ENCODE peak calls at places on chromosome 3, in ten cellular contexts. T is mesenchymal stem cell; H is A549; L is tibial artery; D is neural progenitor cell; P is effector memory CD4-positive, alpha-beta T cell; B is right atrium auricular region; X is colonic mucosa; K is heart right ventricle; S is CD8-positive, alpha-beta memory T cell. F is an unnamed sample.
A peak's percentile ranks its signal among the peaks of the same experiment; 100 is the strongest.

GRCh38 chr3:34882764-34883163 is 756.6 kb upstream of the ARPP21 start:
- DNase-seq in P (no peak), T (no peak), H (no peak), S (no peak), X (no peak), D (no peak), B (no peak), L (no peak), K (no peak), F (no peak)

GRCh38 chr3:57298041-57298440 is 5.6 kb upstream of the ASB14 start:
- DNase-seq in D (no peak), B (no peak), S (no peak), P (no peak), X (no peak), H (peak; percentile 36), T (peak; percentile 21), K (no peak), L (no peak), F (no peak)

GRCh38 chr3:134077649-134078081 is 47.9 kb upstream of the SLCO2A1 start:
- DNase-seq in D (no peak), P (no peak), T (no peak), X (no peak), K (no peak), H (no peak), S (no peak), L (no peak), B (no peak), F (peak; percentile 11)

GRCh38 chr3:69411331-69411730 is 25.4 kb upstream of the FRMD4B start:
- DNase-seq in S (no peak), L (no peak), H (no peak), X (no peak), K (no peak), T (no peak), D (no peak), P (no peak), B (no peak), F (no peak)

GRCh38 chr3:186261638-186262037 is 100.4 kb downstream of the DGKG start:
- DNase-seq in K (no peak), L (no peak), H (no peak), D (peak; percentile 67), T (no peak), P (no peak), S (no peak), X (no peak), B (no peak), F (no peak)

GRCh38 chr3:10223676-10224639 is 24.3 kb upstream of the TATDN2 start:
- DNase-seq in X (no peak), P (peak; percentile 30), T (no peak), S (peak; percentile 42), D (no peak), H (no peak), K (no peak), B (no peak), L (no peak), F (no peak)

GRCh38 chr3:66037986-66038369 is 740 bp downstream of the MAGI1 start:
- DNase-seq in K (peak; percentile 36), H (no peak), B (no peak), L (peak; percentile 75), X (no peak), S (no peak), D (peak; percentile 40), T (peak; percentile 49), P (no peak), F (no peak)

GRCh38 chr3:171374661-171375285 is 85.4 kb downstream of the TNIK start:
- DNase-seq in K (no peak), L (no peak), S (no peak), D (no peak), P (no peak), X (no peak), T (peak; percentile 78), H (no peak), B (no peak), F (no peak)

GRCh38 chr3:45582407-45582806 is 12.1 kb upstream of the LIMD1 start:
- DNase-seq in S (no peak), B (no peak), T (peak; percentile 42), D (no peak), P (no peak), H (no peak), L (no peak), X (no peak), K (no peak), F (no peak)

GRCh38 chr3:65107174-65107573 is 419.4 kb upstream of the ADAMTS9 start:
- DNase-seq in X (no peak), T (peak; percentile 51), P (no peak), B (no peak), H (no peak), D (no peak), K (no peak), L (no peak), S (no peak), F (no peak)

GRCh38 chr3:98596087-98596486 is 2.7 kb upstream of the CPOX start:
- DNase-seq in P (no peak), X (no peak), L (no peak), H (no peak), K (no peak), S (no peak), T (no peak), D (no peak), B (no peak), F (no peak)

GRCh38 chr3:53978386-53978785 is 86.7 kb upstream of the SELENOK start:
- DNase-seq in P (no peak), K (no peak), S (no peak), B (no peak), X (no peak), T (no peak), H (no peak), D (peak; percentile 48), L (no peak), F (no peak)

GRCh38 chr3:184315871-184316661 is 1.7 kb downstream of the EIF4G1 start:
- DNase-seq in T (peak; percentile 59), D (peak; percentile 34), B (no peak), P (no peak), S (no peak), L (no peak), K (no peak), H (no peak), X (peak; percentile 33), F (no peak)

GRCh38 chr3:98188553-98188952 is 22.1 kb downstream of the OR5H15 start:
- DNase-seq in K (no peak), L (no peak), B (no peak), H (no peak), T (peak; percentile 3), P (no peak), D (peak; percentile 16), S (peak; percentile 4), X (no peak), F (no peak)

GRCh38 chr3:88986834-88987233 is 120.6 kb upstream of the EPHA3 start:
- DNase-seq in L (no peak), P (no peak), H (no peak), T (peak; percentile 11), X (no peak), B (no peak), K (no peak), S (no peak), D (no peak), F (no peak)

GRCh38 chr3:10848261-10848660 is 32.2 kb downstream of the SLC6A11 start:
- DNase-seq in H (no peak), S (no peak), D (no peak), B (no peak), T (no peak), L (no peak), K (no peak), X (no peak), P (no peak), F (no peak)

GRCh38 chr3:168165390-168166269 is 69.9 kb upstream of the GOLIM4 start:
- DNase-seq in H (peak; percentile 15), B (peak; percentile 71), K (no peak), S (peak; percentile 13), X (peak; percentile 81), D (peak; percentile 76), T (peak; percentile 78), L (no peak), P (no peak), F (peak; percentile 46)

GRCh38 chr3:122911901-122912300 is 115.7 kb downstream of the SEMA5B start:
- DNase-seq in P (no peak), S (no peak), X (no peak), L (no peak), T (no peak), D (no peak), B (no peak), H (no peak), K (no peak), F (no peak)

DNA sequence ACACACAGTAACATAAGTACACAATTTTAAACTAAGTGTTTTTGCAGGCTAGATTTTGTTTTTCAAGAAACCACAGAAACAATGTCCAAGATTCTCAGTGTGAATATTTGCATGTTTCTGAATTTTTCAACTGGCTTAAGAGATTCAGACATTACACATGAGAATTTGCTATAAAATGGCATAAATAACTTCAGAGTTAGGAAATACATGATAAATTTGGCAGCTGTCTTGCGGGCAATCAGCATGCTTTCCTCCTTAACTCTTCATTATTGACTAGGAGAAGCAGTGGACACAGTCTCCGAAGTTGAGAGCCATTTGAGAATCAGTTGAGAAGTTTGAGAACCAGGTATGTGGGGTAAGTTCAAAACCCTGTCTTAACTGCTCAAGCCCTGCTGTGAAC is 625.6 kb upstream of the SGO1 start:
- DNase-seq in S (no peak), B (no peak), K (no peak), L (no peak), X (no peak), P (no peak), T (no peak), H (no peak), D (no peak), F (no peak)
- H3K9me3 ChIP-seq in S (no peaks in the 10 kb centered on the region), B (no peaks in the 10 kb centered on the region), K (no peaks in the 10 kb centered on the region), L (no peaks in the 10 kb centered on the region), X (no peaks in the 10 kb centered on the region), P (no peaks in the 10 kb centered on the region), T (peaks cover 14% of the 10 kb centered on the region), H (peaks cover 3% of the 10 kb centered on the region), D (no peaks in the 10 kb centered on the region), F (no peaks in the 10 kb centered on the region)

GRCh38 chr3:12991861-12992281 is 81.4 kb downstream of the IQSEC1 start:
- DNase-seq in P (no peak), H (no peak), X (no peak), K (no peak), D (no peak), L (no peak), B (no peak), S (no peak), T (no peak), F (no peak)
- H3K4me1 ChIP-seq in P (peaks cover 27% of the 10 kb centered on the region), H (peaks cover 34% of the 10 kb centered on the region), X (no peaks in the 10 kb centered on the region), K (peaks cover 39% of the 10 kb centered on the region), D (peaks cover 15% of the 10 kb centered on the region), L (peaks cover 28% of the 10 kb centered on the region), B (peaks cover 49% of the 10 kb centered on the region), S (peaks cover 48% of the 10 kb centered on the region), T (peaks cover 30% of the 10 kb centered on the region), F (peaks cover 16% of the 10 kb centered on the region)

GRCh38 chr3:72776-73175 is 123.8 kb upstream of the CHL1 start:
- DNase-seq in P (no peak), H (no peak), D (no peak), T (no peak), X (no peak), K (no peak), L (no peak), B (no peak), S (no peak), F (no peak)
- H3K9me3 ChIP-seq in P (no peaks in the 10 kb centered on the region), H (no peaks in the 10 kb centered on the region), D (no peaks in the 10 kb centered on the region), T (no peaks in the 10 kb centered on the region), X (no peaks in the 10 kb centered on the region), K (no peaks in the 10 kb centered on the region), L (no peaks in the 10 kb centered on the region), B (no peaks in the 10 kb centered on the region), S (no peaks in the 10 kb centered on the region), F (no peaks in the 10 kb centered on the region)

DNA sequence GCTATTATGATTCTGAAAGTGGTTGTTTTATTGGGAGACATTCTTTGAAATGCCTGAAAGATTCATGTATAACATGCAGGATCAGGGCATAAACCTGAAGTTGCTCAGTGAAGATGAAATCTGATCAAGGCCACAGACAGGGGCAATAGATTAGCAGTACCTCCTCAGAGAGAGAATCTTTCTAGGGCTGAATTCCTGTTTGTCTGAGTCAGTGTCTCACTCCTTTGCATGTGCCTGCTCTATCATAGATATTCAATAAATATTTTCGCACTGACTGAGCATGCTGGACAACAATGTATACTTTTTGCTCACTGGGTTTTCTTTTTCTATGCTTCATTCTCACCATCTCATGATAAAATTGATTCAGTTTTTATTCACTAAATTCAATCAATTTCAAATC is 49.8 kb upstream of the PFN2 start:
- DNase-seq in L (no peak), K (no peak), H (no peak), S (no peak), B (no peak), T (peak; percentile 36), P (no peak), D (no peak), X (no peak), F (no peak)
- H3K4me1 ChIP-seq in L (no peaks in the 10 kb centered on the region), K (no peaks in the 10 kb centered on the region), H (peaks cover 4% of the 10 kb centered on the region), S (no peaks in the 10 kb centered on the region), B (no peaks in the 10 kb centered on the region), T (peaks cover 9% of the 10 kb centered on the region), P (no peaks in the 10 kb centered on the region), D (peaks cover 6% of the 10 kb centered on the region), X (no peaks in the 10 kb centered on the region), F (no peaks in the 10 kb centered on the region)